ENCODE peak calls at places on chromosomes 6 and 20, in four cellular contexts. One of them, this sample, is unnamed.

GRCh38 chr6:115216835-115217234 is 843.9 kb downstream of the FRK start:
- DNase-seq in astrocyte of the spinal cord: no peak
- DNase-seq in cardiac muscle cell: no peak
- DNase-seq in brain microvascular endothelial cell: no peak
- DNase-seq in this sample: no peak

GRCh38 chr6:119479860-119480655 is 130.5 kb upstream of the MAN1A1 start:
- DNase-seq in astrocyte of the spinal cord: peak; percentile 53
- DNase-seq in cardiac muscle cell: no peak
- DNase-seq in brain microvascular endothelial cell: peak; percentile 9
- DNase-seq in this sample: peak; percentile 12

GRCh38 chr6:17494919-17495318 is 101.5 kb downstream of the CAP2 start:
- DNase-seq in astrocyte of the spinal cord: no peak
- DNase-seq in cardiac muscle cell: no peak
- DNase-seq in brain microvascular endothelial cell: no peak
- DNase-seq in this sample: no peak

GRCh38 chr20:60138263-60139127 is 180.3 kb downstream of the CDH26 start:
- DNase-seq in astrocyte of the spinal cord: peak; percentile 26
- DNase-seq in cardiac muscle cell: no peak
- DNase-seq in brain microvascular endothelial cell: peak; percentile 50
- DNase-seq in this sample: peak; percentile 5

GRCh38 chr6:15953152-15953880 is 175.6 kb upstream of the MYLIP start:
- DNase-seq in astrocyte of the spinal cord: no peak
- DNase-seq in cardiac muscle cell: peak; percentile 38
- DNase-seq in brain microvascular endothelial cell: peak; percentile 6
- DNase-seq in this sample: no peak

GRCh38 chr6:20455175-20456075 is 53.7 kb downstream of the E2F3 start:
- DNase-seq in astrocyte of the spinal cord: peak; percentile 22
- DNase-seq in cardiac muscle cell: no peak
- DNase-seq in brain microvascular endothelial cell: no peak
- DNase-seq in this sample: no peak

GRCh38 chr6:42038811-42039408 is 11.4 kb upstream of the TAF8 start:
- DNase-seq in astrocyte of the spinal cord: peak; percentile 87
- DNase-seq in cardiac muscle cell: no peak
- DNase-seq in brain microvascular endothelial cell: no peak
- DNase-seq in this sample: no peak

GRCh38 chr6:167146173-167146572 is 11.6 kb downstream of the GPR31 start:
- DNase-seq in astrocyte of the spinal cord: no peak
- DNase-seq in cardiac muscle cell: no peak
- DNase-seq in brain microvascular endothelial cell: no peak
- DNase-seq in this sample: no peak

GRCh38 chr20:63444548-63444947 is 27.9 kb downstream of the KCNQ2 start:
- DNase-seq in astrocyte of the spinal cord: no peak
- DNase-seq in cardiac muscle cell: no peak
- DNase-seq in brain microvascular endothelial cell: no peak
- DNase-seq in this sample: no peak

GRCh38 chr6:33279971-33280511 is 3.1 kb downstream of the B3GALT4 start:
- DNase-seq in astrocyte of the spinal cord: peak; percentile 45
- DNase-seq in cardiac muscle cell: peak; percentile 69
- DNase-seq in brain microvascular endothelial cell: peak; percentile 43
- DNase-seq in this sample: no peak

GRCh38 chr20:43839793-43840199 is 74.9 kb upstream of the TOX2 start:
- DNase-seq in astrocyte of the spinal cord: no peak
- DNase-seq in cardiac muscle cell: no peak
- DNase-seq in brain microvascular endothelial cell: no peak
- DNase-seq in this sample: no peak

GRCh38 chr20:1381753-1382591 is 10.9 kb downstream of the FKBP1A start:
- DNase-seq in astrocyte of the spinal cord: no peak
- DNase-seq in cardiac muscle cell: no peak
- DNase-seq in brain microvascular endothelial cell: no peak
- DNase-seq in this sample: no peak

GRCh38 chr6:26216015-26216885 is 129.0 kb downstream of the HFE start:
- DNase-seq in astrocyte of the spinal cord: peak; percentile 99
- DNase-seq in cardiac muscle cell: peak; percentile 94
- DNase-seq in brain microvascular endothelial cell: peak; percentile 93
- DNase-seq in this sample: peak; percentile 98

GRCh38 chr6:26215200-26216014 is 128.2 kb downstream of the HFE start:
- DNase-seq in astrocyte of the spinal cord: peak; percentile 43
- DNase-seq in cardiac muscle cell: peak; percentile 37
- DNase-seq in brain microvascular endothelial cell: no peak
- DNase-seq in this sample: no peak

GRCh38 chr6:26218824-26219223 is 131.6 kb downstream of the HFE start:
- DNase-seq in astrocyte of the spinal cord: no peak
- DNase-seq in cardiac muscle cell: no peak
- DNase-seq in brain microvascular endothelial cell: no peak
- DNase-seq in this sample: no peak

GRCh38 chr6:26217714-26218075 is 130.5 kb downstream of the HFE start:
- DNase-seq in astrocyte of the spinal cord: peak; percentile 32
- DNase-seq in cardiac muscle cell: no peak
- DNase-seq in brain microvascular endothelial cell: no peak
- DNase-seq in this sample: no peak

DNA sequence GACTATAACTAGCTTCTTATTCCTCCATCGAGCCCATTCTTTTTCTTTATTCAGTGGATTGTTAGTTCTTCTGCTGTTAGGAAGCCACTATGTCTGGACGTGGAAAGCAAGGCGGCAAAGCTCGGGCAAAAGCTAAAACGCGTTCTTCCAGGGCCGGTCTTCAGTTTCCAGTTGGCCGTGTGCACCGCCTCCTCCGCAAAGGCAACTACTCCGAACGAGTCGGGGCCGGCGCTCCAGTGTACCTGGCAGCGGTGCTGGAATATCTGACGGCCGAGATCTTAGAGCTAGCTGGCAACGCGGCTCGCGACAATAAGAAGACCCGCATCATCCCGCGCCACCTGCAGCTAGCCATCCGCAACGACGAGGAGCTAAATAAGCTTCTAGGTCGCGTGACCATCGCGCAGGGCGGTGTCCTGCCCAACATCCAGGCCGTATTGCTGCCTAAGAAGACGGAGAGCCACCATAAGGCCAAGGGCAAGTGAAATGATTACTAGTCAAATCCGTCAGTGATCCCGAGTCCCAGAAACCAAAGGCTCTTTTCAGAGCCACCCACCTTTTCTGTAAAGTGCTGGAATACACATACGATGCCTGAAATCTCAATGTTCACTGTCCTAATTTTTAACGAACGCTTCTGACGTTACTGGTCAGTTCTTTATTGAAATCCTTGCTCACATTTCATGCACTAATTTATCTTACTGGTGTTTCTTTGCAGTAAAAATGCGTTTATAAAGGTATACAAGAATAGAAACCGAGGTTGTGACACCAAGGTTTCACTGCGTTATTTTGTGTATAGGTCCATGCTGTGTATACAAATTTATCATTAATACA is 129.9 kb downstream of the HFE start:
- DNase-seq in astrocyte of the spinal cord: peak; percentile 92
- DNase-seq in cardiac muscle cell: peak; percentile 93
- DNase-seq in brain microvascular endothelial cell: peak; percentile 90
- DNase-seq in this sample: peak; percentile 75
- TF ChIP-seq CTCF in astrocyte of the spinal cord: peak; percentile 42
- TF ChIP-seq CTCF in cardiac muscle cell: peak; percentile 43
- TF ChIP-seq CTCF in brain microvascular endothelial cell: peak; percentile 65
- TF ChIP-seq CTCF in this sample: peak; percentile 47

GRCh38 chr6:12032783-12033573 is 20.9 kb downstream of the HIVEP1 start:
- DNase-seq in astrocyte of the spinal cord: no peak
- DNase-seq in cardiac muscle cell: no peak
- DNase-seq in brain microvascular endothelial cell: no peak
- DNase-seq in this sample: no peak

GRCh38 chr6:12036766-12037165 is 24.7 kb downstream of the HIVEP1 start:
- DNase-seq in astrocyte of the spinal cord: no peak
- DNase-seq in cardiac muscle cell: no peak
- DNase-seq in brain microvascular endothelial cell: no peak
- DNase-seq in this sample: no peak

GRCh38 chr6:12034349-12034748 is 22.2 kb downstream of the HIVEP1 start:
- DNase-seq in astrocyte of the spinal cord: no peak
- DNase-seq in cardiac muscle cell: peak; percentile 50
- DNase-seq in brain microvascular endothelial cell: no peak
- DNase-seq in this sample: no peak

GRCh38 chr6:12033770-12034169 is 21.7 kb downstream of the HIVEP1 start:
- DNase-seq in astrocyte of the spinal cord: no peak
- DNase-seq in cardiac muscle cell: no peak
- DNase-seq in brain microvascular endothelial cell: no peak
- DNase-seq in this sample: no peak

DNA sequence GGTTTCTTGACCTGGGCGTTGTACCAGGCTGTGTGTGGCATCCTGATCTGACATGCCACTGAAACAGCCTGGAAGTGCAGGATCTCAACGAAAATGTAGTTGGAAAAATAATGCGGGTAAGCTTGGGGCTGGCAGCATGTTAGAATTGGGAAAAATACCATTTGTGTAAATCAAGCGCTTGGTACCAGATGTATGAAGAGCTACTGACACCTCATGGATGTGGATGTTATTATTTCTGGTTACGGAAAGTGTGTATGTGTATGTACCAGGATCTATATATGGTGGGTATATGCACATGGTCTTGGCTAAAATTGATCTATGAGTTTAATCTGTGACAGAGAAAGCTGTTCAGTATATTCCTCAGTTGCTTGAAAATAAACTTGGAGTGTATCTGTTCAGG is 22.7 kb downstream of the HIVEP1 start:
- DNase-seq in astrocyte of the spinal cord: no peak
- DNase-seq in cardiac muscle cell: no peak
- DNase-seq in brain microvascular endothelial cell: no peak
- DNase-seq in this sample: no peak
- TF ChIP-seq CTCF in astrocyte of the spinal cord: no peak
- TF ChIP-seq CTCF in cardiac muscle cell: no peak
- TF ChIP-seq CTCF in brain microvascular endothelial cell: no peak
- TF ChIP-seq CTCF in this sample: no peak

DNA sequence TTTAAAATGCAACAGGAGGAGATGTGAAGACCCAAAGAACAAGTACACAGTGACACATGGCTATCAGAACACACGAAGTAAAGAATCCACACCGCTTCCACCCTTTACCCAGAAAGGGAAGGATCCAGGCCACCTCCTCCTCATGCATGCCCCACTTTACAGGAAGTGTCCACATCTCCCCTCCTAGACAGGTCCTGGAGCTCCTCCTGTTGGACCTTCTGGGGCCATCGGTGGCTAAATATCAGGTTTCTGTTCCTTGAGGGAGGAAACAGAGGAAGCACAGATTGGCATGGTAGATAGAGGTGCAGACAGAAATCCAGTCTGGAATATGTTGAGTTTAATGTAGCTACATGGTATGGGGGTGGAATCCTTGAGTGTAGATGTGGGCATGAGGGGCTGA is 10.9 kb downstream of the NINL start:
- DNase-seq in astrocyte of the spinal cord: peak; percentile 41
- DNase-seq in cardiac muscle cell: no peak
- DNase-seq in brain microvascular endothelial cell: no peak
- DNase-seq in this sample: no peak
- TF ChIP-seq CTCF in astrocyte of the spinal cord: peak; percentile 57
- TF ChIP-seq CTCF in cardiac muscle cell: peak; percentile 57
- TF ChIP-seq CTCF in brain microvascular endothelial cell: peak; percentile 69
- TF ChIP-seq CTCF in this sample: peak; percentile 48

GRCh38 chr20:57882451-57883161 is 172.8 kb upstream of the PMEPA1 start:
- DNase-seq in astrocyte of the spinal cord: no peak
- DNase-seq in cardiac muscle cell: no peak
- DNase-seq in brain microvascular endothelial cell: no peak
- DNase-seq in this sample: no peak
- TF ChIP-seq CTCF in astrocyte of the spinal cord: no peak
- TF ChIP-seq CTCF in cardiac muscle cell: no peak
- TF ChIP-seq CTCF in brain microvascular endothelial cell: peak; percentile 25
- TF ChIP-seq CTCF in this sample: no peak

DNA sequence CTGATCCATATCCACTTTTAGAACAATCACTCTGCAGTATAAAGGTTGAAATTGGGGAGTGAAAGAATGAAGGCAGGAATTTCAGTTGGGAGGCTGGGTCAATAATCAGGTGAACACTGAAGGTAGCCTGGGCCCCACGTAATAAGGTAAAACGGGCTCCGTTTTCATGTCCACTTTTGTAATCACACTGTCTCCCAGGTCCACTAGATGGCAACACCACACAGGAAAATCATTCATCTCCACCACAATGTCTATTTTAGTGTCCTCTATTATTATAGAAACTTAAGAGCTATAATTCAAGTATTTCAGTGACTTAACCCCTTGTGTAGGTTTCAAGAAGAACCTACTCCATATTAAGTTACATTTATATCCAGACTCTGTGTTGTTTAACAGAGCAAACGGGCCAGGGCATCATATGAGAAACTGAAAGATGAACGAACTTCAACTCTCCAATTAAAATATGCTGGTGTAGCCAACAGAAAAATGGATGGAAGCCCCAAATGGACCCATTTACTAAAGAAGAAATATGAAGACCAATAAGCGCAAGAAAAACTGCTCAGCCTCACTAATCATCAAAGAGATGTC is 45.9 kb upstream of the MC3R start:
- DNase-seq in astrocyte of the spinal cord: peak; percentile 4
- DNase-seq in cardiac muscle cell: no peak
- DNase-seq in brain microvascular endothelial cell: peak; percentile 2
- DNase-seq in this sample: no peak
- TF ChIP-seq CTCF in astrocyte of the spinal cord: peak; percentile 27
- TF ChIP-seq CTCF in cardiac muscle cell: peak; percentile 16
- TF ChIP-seq CTCF in brain microvascular endothelial cell: peak; percentile 30
- TF ChIP-seq CTCF in this sample: peak; percentile 27

DNA sequence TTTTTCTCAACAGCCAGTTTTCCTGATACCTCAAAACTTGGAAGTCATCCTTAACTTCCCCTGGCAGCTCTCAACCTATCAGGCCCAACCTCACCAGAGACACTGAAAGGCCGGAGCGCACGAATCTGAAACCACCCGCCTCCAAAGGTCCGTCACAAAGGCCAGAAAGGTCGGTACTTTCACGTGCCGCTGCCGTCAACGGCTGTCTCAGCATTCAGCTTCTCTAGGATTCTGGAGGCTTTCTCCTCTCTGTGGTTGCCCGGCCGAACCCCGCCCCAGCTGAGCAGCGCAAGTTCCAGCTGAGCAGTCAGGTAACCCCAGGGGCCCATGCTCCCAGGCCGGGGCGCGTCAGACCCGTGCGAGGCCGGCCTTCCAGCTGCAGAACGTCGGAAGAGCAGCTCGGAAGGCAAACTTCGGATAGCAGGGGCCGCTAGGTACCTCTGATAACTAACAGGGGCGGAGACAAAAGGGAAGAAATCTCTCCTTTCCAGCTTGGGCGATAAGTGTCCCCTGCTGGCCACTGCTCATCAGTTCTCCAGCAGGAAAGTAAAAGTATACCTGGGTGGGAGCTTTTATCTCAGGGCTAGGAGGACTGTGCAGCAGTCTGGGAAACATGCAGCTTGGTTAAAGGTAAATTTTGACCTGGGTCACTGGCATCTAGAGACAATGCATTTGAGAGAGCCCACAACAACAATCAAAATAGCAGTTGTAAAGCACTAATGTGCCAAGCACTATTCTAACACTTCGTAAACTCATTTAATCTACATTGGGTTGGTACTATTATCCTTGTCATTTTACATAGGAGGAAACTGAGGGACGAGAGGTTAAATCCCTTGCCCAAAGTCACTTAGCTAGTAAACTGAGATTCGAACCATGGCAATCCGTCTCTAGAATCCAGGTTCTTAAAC is 16.1 kb downstream of the ZSCAN12 start:
- DNase-seq in astrocyte of the spinal cord: peak; percentile 89
- DNase-seq in cardiac muscle cell: peak; percentile 95
- DNase-seq in brain microvascular endothelial cell: peak; percentile 90
- DNase-seq in this sample: peak; percentile 43
- TF ChIP-seq CTCF in astrocyte of the spinal cord: peak; percentile 65
- TF ChIP-seq CTCF in cardiac muscle cell: peak; percentile 58
- TF ChIP-seq CTCF in brain microvascular endothelial cell: peak; percentile 77
- TF ChIP-seq CTCF in this sample: peak; percentile 59

GRCh38 chr20:50632236-50632635 is 59.1 kb downstream of the RIPOR3 start:
- DNase-seq in astrocyte of the spinal cord: no peak
- DNase-seq in cardiac muscle cell: no peak
- DNase-seq in brain microvascular endothelial cell: no peak
- DNase-seq in this sample: no peak
- TF ChIP-seq CTCF in astrocyte of the spinal cord: no peak
- TF ChIP-seq CTCF in cardiac muscle cell: no peak
- TF ChIP-seq CTCF in brain microvascular endothelial cell: no peak
- TF ChIP-seq CTCF in this sample: no peak

GRCh38 chr20:17210983-17211382 is 15.9 kb upstream of the PCSK2 start:
- DNase-seq in astrocyte of the spinal cord: no peak
- DNase-seq in cardiac muscle cell: no peak
- DNase-seq in brain microvascular endothelial cell: no peak
- DNase-seq in this sample: no peak
- TF ChIP-seq CTCF in astrocyte of the spinal cord: no peak
- TF ChIP-seq CTCF in cardiac muscle cell: no peak
- TF ChIP-seq CTCF in brain microvascular endothelial cell: no peak
- TF ChIP-seq CTCF in this sample: no peak

This sample was measured in astrocyte of the cerebellum.